ENCODE peak calls at places on chromosome 3, in ten cellular contexts. T is spleen, R is ovary, G is PC-3, Q is fibroblast of lung, W is astrocyte, B is Caco-2, V is psoas muscle, S is AG04450, D is heart left ventricle. N is an unnamed sample.
A peak's percentile ranks its signal among the peaks of the same experiment; 100 is the strongest.

GRCh38 chr3:40971191-40972168 is 227.8 kb upstream of the CTNNB1 start:
- DNase-seq in R (peak; percentile 72), W (peak; percentile 96), B (peak; percentile 57), V (peak; percentile 70), D (peak; percentile 70), T (peak; percentile 79), Q (peak; percentile 91), G (peak; percentile 96), S (peak; percentile 65), N (peak; percentile 100)

GRCh38 chr3:74642876-74643275 is 28.4 kb upstream of the CNTN3 start:
- DNase-seq in S (no peak), D (no peak), Q (no peak), V (no peak), G (no peak), B (no peak), W (no peak), R (no peak), T (no peak), N (no peak)

GRCh38 chr3:186909078-186909853 is 21.1 kb upstream of the ST6GAL1 start:
- DNase-seq in V (no peak), S (no peak), G (no peak), W (no peak), D (peak; percentile 73), B (no peak), R (no peak), Q (no peak), T (peak; percentile 93), N (no peak)

GRCh38 chr3:110318108-110318507 is 753.5 kb upstream of the NECTIN3 start:
- DNase-seq in B (no peak), V (no peak), R (no peak), G (peak; percentile 60), S (no peak), T (no peak), D (no peak), W (peak; percentile 6), Q (no peak), N (peak; percentile 9)

GRCh38 chr3:154304116-154304786 is 20.0 kb downstream of the DHX36 start:
- DNase-seq in W (peak; percentile 36), S (no peak), R (no peak), Q (no peak), G (no peak), D (no peak), V (no peak), T (no peak), B (no peak), N (peak; percentile 12)

GRCh38 chr3:143957447-143957846 is 14.2 kb upstream of the DIPK2A start:
- DNase-seq in G (no peak), W (no peak), D (no peak), V (no peak), T (no peak), Q (no peak), S (no peak), B (no peak), R (no peak), N (no peak)

GRCh38 chr3:141056716-141057115 is 5.6 kb downstream of the SPSB4 start:
- DNase-seq in S (no peak), D (no peak), G (no peak), W (no peak), V (no peak), B (peak; percentile 58), Q (no peak), R (no peak), T (no peak), N (no peak)

GRCh38 chr3:169940486-169941181 is 26.0 kb upstream of the SEC62 start:
- DNase-seq in R (no peak), S (no peak), G (no peak), W (no peak), Q (no peak), V (no peak), T (no peak), D (no peak), B (no peak), N (no peak)

GRCh38 chr3:113498221-113499005 is 16.5 kb downstream of the SPICE1 start:
- DNase-seq in W (peak; percentile 88), R (no peak), G (peak; percentile 73), B (no peak), V (no peak), Q (peak; percentile 58), T (no peak), S (peak; percentile 55), D (no peak), N (peak; percentile 82)

GRCh38 chr3:46705751-46706572 is 4.8 kb downstream of the TMIE start:
- DNase-seq in Q (peak; percentile 57), B (peak; percentile 34), D (peak; percentile 56), T (peak; percentile 59), W (peak; percentile 40), R (peak; percentile 10), V (no peak), G (peak; percentile 85), S (no peak), N (peak; percentile 47)

DNA sequence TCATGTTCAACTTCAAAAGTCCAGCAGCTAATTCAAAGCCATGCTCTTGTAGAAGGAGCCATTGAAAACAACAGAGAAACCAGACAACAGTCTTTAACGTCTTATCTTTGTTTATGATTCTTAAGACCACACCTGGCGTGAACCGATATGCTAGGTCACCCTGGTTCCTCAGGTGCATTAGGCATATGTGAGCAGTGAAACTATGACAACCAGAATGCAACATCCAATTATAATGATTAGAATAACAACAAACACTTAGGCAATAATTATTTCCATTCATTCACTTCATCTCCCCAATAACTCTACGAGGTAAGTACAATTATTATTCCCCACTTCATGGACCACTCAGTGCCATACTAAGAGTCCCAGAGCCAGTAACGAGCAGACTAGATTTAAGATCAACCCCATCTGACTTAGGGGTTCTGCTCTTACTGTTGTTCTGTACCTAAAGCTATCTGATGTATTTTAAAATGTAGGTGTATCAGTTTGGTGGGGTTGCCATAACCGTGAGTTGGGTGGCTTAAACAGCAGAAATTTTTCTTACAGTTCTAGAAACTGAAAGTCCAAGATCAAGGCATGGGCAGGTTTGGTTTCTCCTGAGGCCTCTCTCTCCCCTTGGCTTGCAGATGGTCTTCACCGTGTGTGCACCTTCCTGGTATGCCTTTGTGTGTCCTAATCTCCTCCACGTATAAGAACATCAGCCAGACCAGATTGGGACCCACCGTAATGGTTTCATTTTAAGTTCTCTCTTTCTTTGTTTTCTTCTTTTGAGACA is 997.8 kb upstream of the CFAP20DC start:
- DNase-seq in Q (no peak), B (no peak), D (no peak), T (no peak), G (no peak), W (no peak), R (no peak), V (no peak), S (no peak), N (no peak)
- H3K4me3 ChIP-seq in Q (no peak overlapping the region), B (no peak overlapping the region), D (no peak overlapping the region), T (no peak overlapping the region), G (no peak overlapping the region), W (no peak overlapping the region), R (no peak overlapping the region), V (no peak overlapping the region), S (no peak overlapping the region), N (no peak overlapping the region)

GRCh38 chr3:80785875-80786274 is 975.6 kb downstream of the GBE1 start:
- DNase-seq in Q (no peak), B (no peak), T (no peak), W (no peak), G (peak; percentile 31), S (no peak), V (no peak), D (no peak), R (no peak), N (no peak)

GRCh38 chr3:80788914-80789313 is 972.5 kb downstream of the GBE1 start:
- DNase-seq in Q (no peak), T (no peak), R (no peak), V (no peak), S (no peak), D (no peak), B (no peak), G (no peak), W (no peak), N (no peak)

DNA sequence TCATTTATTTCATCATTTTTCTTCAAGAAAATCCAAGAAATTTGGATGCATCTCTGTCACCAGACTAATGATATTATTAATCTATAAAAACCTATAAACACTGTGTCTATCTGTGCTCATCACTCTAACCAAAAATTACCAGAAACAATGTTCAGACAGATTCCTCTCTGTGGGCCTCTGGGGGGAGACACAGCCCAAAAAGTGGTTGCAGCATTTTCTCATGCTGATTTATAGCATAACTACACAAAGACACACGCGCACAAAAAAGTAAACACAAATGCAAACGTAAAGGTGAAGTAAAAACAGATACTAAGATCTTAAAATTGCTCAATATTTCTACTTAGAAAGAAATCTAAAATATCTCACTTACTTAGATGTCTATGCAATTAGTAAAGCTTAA is 976.0 kb downstream of the GBE1 start:
- DNase-seq in B (peak; percentile 40), W (no peak), S (no peak), Q (no peak), V (no peak), D (no peak), G (peak; percentile 58), T (no peak), R (no peak), N (no peak)
- TF ChIP-seq CTCF in B (peak; percentile 51), W (peak; percentile 23), S (no peak), Q (no peak), V (no peak), D (no peak), G (peak; percentile 87), T (no peak), R (no peak), N (no peak)

DNA sequence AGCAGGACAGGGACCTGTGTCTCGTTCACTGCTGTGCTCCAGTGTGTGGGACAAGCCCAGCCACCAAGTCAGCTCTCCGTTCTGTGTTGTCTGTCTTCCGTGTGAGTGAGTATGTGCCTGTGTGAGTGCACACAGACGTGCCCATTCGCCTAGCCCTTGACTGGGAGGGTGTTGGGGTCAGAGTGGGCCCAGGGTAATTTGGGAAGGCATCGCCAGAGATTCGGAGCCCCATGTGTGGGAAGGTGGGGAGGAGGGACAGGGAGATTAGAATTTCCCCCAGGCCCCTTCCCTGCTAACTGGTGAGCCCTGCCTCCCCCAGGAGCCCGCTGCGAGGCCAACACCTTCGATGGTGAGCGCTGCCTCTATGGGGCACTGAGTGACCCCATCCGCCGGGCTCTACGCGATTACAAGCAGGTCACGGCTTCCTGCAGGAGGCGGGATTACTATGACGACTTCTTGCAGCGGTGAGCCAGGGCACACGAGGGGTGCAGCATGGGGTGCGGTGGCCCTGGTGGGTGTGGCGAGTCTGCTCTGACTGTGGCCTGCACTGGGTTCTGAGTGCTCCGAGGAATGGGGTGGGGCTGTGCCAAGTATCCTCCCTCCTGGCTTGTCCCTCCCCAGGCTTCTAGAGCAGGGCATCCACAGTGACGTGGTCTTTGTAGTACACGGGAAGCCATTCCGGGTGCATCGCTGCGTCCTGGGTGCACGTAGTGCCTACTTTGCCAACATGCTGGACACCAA is 3.1 kb downstream of the ABTB1 start:
- DNase-seq in V (no peak), W (no peak), Q (no peak), G (no peak), B (peak; percentile 26), D (peak; percentile 56), T (peak; percentile 78), S (no peak), R (peak; percentile 23), N (no peak)
- H3K4me3 ChIP-seq in V (no peak overlapping the region), W (no peak overlapping the region), Q (no peak overlapping the region), G (no peak overlapping the region), B (no peak overlapping the region), D (no peak overlapping the region), T (no peak overlapping the region), S (no peak overlapping the region), R (no peak overlapping the region), N (no peak overlapping the region)

DNA sequence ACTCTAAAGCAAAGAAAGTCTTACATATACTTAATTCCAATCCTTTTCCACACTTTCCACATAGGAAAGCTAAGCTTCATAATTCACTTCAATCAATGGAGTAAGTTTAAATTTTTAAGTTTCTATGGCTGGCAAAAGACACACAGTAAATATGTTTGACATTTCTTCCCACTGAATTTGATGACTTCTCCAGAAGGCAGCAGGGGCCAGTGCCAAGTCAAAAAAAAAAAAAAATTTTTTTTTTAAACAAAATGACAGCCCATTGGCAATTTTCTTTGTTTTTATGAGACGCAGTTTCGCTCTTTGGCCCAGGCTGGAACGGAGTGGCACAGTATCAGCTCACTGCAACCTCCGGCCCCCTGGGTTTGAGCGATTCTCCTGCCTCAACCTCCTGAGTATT is 28.7 kb downstream of the ATP13A3 start:
- DNase-seq in V (no peak), T (no peak), D (no peak), S (no peak), G (no peak), R (no peak), Q (no peak), W (no peak), B (no peak), N (no peak)
- TF ChIP-seq CTCF in V (no peak), T (no peak), D (no peak), S (no peak), G (no peak), R (no peak), Q (no peak), W (no peak), B (no peak), N (no peak)